ENCODE peak calls at places on chromosome 1, in seven cellular contexts. K is GM19239; V is CD8-positive, alpha-beta T cell; T is stimulated activated CD4-positive, alpha-beta T cell treated with anti-CD3 and anti-CD28 coated beads, Interleukin-4, amount 100 ng/mL, for 1 hour; Y is neural progenitor cell; P is NCI-H187 treated with DMSO at 0.1 percent for 48 hours; U is D341Med. A is an unnamed sample.

GRCh38 chr1:53725238-53725689 is 13.7 kb downstream of the GLIS1 start:
- DNase-seq in T (no peak), K (no peak), V (no peak), Y (peak), P (no peak), U (peak), A (peak)

GRCh38 chr1:169451425-169451824 is 24.2 kb upstream of the CCDC181 start:
- DNase-seq in P (no peak), T (no peak), U (no peak), Y (no peak), V (no peak), K (no peak), A (no peak)

GRCh38 chr1:203673550-203674411 is 47.1 kb downstream of the ATP2B4 start:
- DNase-seq in Y (no peak), P (no peak), V (peak), U (no peak), K (peak), T (peak), A (no peak)

GRCh38 chr1:79079770-79080169 is 73.2 kb upstream of the ADGRL4 start:
- DNase-seq in V (no peak), K (no peak), P (no peak), T (no peak), Y (no peak), U (peak), A (no peak)

GRCh38 chr1:31696246-31696645 is 7.6 kb downstream of the COL16A1 start:
- DNase-seq in T (no peak), V (no peak), K (no peak), P (no peak), U (no peak), Y (no peak), A (no peak)

GRCh38 chr1:184051485-184052193 is at the start of gene TSEN15:
- DNase-seq in P (peak), K (peak), T (peak), U (peak), V (peak), Y (peak), A (peak)

GRCh38 chr1:213051881-213052202 is 801 bp downstream of the RPS6KC1 start:
- DNase-seq in Y (no peak), U (no peak), K (no peak), P (no peak), V (no peak), T (no peak), A (no peak)

GRCh38 chr1:2555634-2556276 is 416 bp upstream of the TNFRSF14 start:
- DNase-seq in U (no peak), P (no peak), Y (no peak), V (peak), T (peak), K (peak), A (no peak)

GRCh38 chr1:6519491-6519934 is 28.0 kb upstream of the PLEKHG5 start:
- DNase-seq in K (no peak), Y (no peak), V (no peak), U (no peak), T (no peak), P (no peak), A (peak)

GRCh38 chr1:205430631-205431305 is 8.9 kb upstream of the LEMD1 start:
- DNase-seq in T (peak), U (peak), Y (peak), K (no peak), P (peak), V (peak), A (no peak)

GRCh38 chr1:8294170-8294697 is 23.7 kb upstream of the SLC45A1 start:
- DNase-seq in K (no peak), V (no peak), P (no peak), Y (no peak), U (no peak), T (no peak), A (no peak)

A was measured in SK-N-SH.